ENCODE peak calls at places on chromosomes 16 and 17, in seven cellular contexts. O is activated naive CD4-positive, alpha-beta T cell treated with anti-CD3 and anti-CD28 coated beads for 36 hours; D is HCEC 1CT; V is stimulated activated CD4-positive, alpha-beta T cell treated with anti-CD3 and anti-CD28 coated beads, Interleukin-15, amount 100 ng/mL, for 1 hour; Y is neural crest cell; A is T-helper 1 cell; U is brain microvascular endothelial cell. E is an unnamed sample.

GRCh38 chr16:12257926-12258561 is 281.5 kb downstream of the SNX29 start:
- DNase-seq in O (no peak), D (no peak), V (no peak), Y (no peak), A (no peak), U (no peak), E (no peak)

GRCh38 chr17:64213995-64214507 is 49.0 kb downstream of the TEX2 start:
- DNase-seq in O (no peak), D (no peak), V (no peak), Y (no peak), A (no peak), U (peak), E (no peak)

GRCh38 chr17:40109471-40109824 is 9.1 kb upstream of the NR1D1 start:
- DNase-seq in O (peak), D (peak), V (no peak), Y (no peak), A (no peak), U (no peak), E (no peak)

GRCh38 chr16:85390511-85391174 is 222.5 kb upstream of the GSE1 start:
- DNase-seq in O (no peak), D (peak), V (no peak), Y (no peak), A (no peak), U (peak), E (no peak)

GRCh38 chr16:66849021-66849420 is 4.8 kb downstream of the CA7 start:
- DNase-seq in O (no peak), D (no peak), V (no peak), Y (no peak), A (no peak), U (no peak), E (no peak)

GRCh38 chr16:64172652-64173051 is 949.2 kb downstream of the CDH11 start:
- DNase-seq in O (no peak), D (no peak), V (no peak), Y (no peak), A (no peak), U (no peak), E (no peak)

GRCh38 chr17:60862482-60862881 is 184.8 kb downstream of the BCAS3 start:
- DNase-seq in O (no peak), D (no peak), V (no peak), Y (no peak), A (no peak), U (no peak), E (no peak)

GRCh38 chr16:57475711-57476339 is 10.5 kb downstream of the DOK4 start:
- DNase-seq in O (peak), D (no peak), V (peak), Y (peak), A (peak), U (peak), E (peak)

GRCh38 chr17:67652433-67652832 is 65.3 kb upstream of the NOL11 start:
- DNase-seq in O (no peak), D (no peak), V (no peak), Y (no peak), A (no peak), U (no peak), E (no peak)

GRCh38 chr17:79888811-79889634 is 49.8 kb upstream of the CBX4 start:
- DNase-seq in O (no peak), D (no peak), V (no peak), Y (no peak), A (no peak), U (peak), E (no peak)

GRCh38 chr17:28473542-28473941 is at the start of gene SLC13A2:
- DNase-seq in O (no peak), D (no peak), V (no peak), Y (no peak), A (no peak), U (no peak), E (no peak)

GRCh38 chr17:37825851-37826250 is 81.0 kb upstream of the HNF1B start:
- DNase-seq in O (no peak), D (no peak), V (no peak), Y (no peak), A (no peak), U (no peak), E (no peak)

GRCh38 chr17:58120195-58120822 is 27.9 kb upstream of the OR4D1 start:
- DNase-seq in O (peak), D (peak), V (no peak), Y (peak), A (peak), U (peak), E (no peak)

GRCh38 chr17:31609331-31609730 is 217.9 kb downstream of the RAB11FIP4 start:
- DNase-seq in O (no peak), D (no peak), V (no peak), Y (no peak), A (no peak), U (no peak), E (no peak)

GRCh38 chr17:82120148-82120547 is 22.1 kb upstream of the FASN start:
- DNase-seq in O (peak), D (peak), V (no peak), Y (no peak), A (no peak), U (no peak), E (no peak)

GRCh38 chr16:11691235-11691634 is 23.0 kb downstream of the SNN start:
- DNase-seq in O (no peak), D (no peak), V (no peak), Y (no peak), A (no peak), U (no peak), E (no peak)

GRCh38 chr17:38897671-38898290 is 27.6 kb upstream of the LASP1NB start:
- DNase-seq in O (no peak), D (no peak), V (no peak), Y (no peak), A (no peak), U (no peak), E (no peak)

GRCh38 chr17:64920026-64920418 is 744 bp upstream of the LRRC37A3 start:
- DNase-seq in O (no peak), D (no peak), V (no peak), Y (no peak), A (no peak), U (no peak), E (no peak)

GRCh38 chr16:24013733-24014645 is 178.2 kb downstream of the PRKCB start:
- DNase-seq in O (peak), D (no peak), V (peak), Y (no peak), A (peak), U (no peak), E (peak)

GRCh38 chr17:31696184-31696602 is 162.9 kb downstream of the COPRS start:
- DNase-seq in O (no peak), D (peak), V (no peak), Y (peak), A (no peak), U (peak), E (no peak)

GRCh38 chr16:1890024-1890700 is 18.2 kb upstream of the MEIOB start:
- DNase-seq in O (no peak), D (no peak), V (no peak), Y (no peak), A (no peak), U (no peak), E (no peak)

GRCh38 chr16:54934536-54935410 is 4.1 kb downstream of the IRX5 start:
- DNase-seq in O (no peak), D (no peak), V (no peak), Y (peak), A (no peak), U (no peak), E (no peak)

GRCh38 chr16:49023095-49023494 is 258.5 kb downstream of the CBLN1 start:
- DNase-seq in O (no peak), D (peak), V (no peak), Y (no peak), A (no peak), U (no peak), E (no peak)

GRCh38 chr16:61382435-61382834 is 653.8 kb downstream of the CDH8 start:
- DNase-seq in O (no peak), D (no peak), V (no peak), Y (no peak), A (no peak), U (no peak), E (no peak)

GRCh38 chr16:9047689-9048301 is 43.6 kb upstream of the HAPSTR1 start:
- DNase-seq in O (peak), D (peak), V (peak), Y (peak), A (peak), U (peak), E (no peak)

GRCh38 chr16:88866151-88866920 is at the start of gene PABPN1L:
- DNase-seq in O (no peak), D (no peak), V (no peak), Y (no peak), A (no peak), U (no peak), E (no peak)

GRCh38 chr16:10552998-10553491 is 27.4 kb downstream of the EMP2 start:
- DNase-seq in O (peak), D (no peak), V (peak), Y (no peak), A (peak), U (peak), E (no peak)

GRCh38 chr17:21271767-21272166 is 12.7 kb upstream of the MAP2K3 start:
- DNase-seq in O (no peak), D (no peak), V (no peak), Y (no peak), A (no peak), U (no peak), E (no peak)

E was measured in T-helper 22 cell.